ENCODE peak calls at places on chromosomes 1 and 21, in nine cellular contexts. One of them, this sample, is unnamed.

GRCh38 chr1:234437423-234438171 is 41.4 kb downstream of the TARBP1 start:
- DNase-seq in activated CD4-positive, CD25-positive, alpha-beta regulatory T cell treated with anti-CD3 and anti-CD28 coated beads, Interleukin-2, amount 50 U/mL, for 16 hours: no peak
- DNase-seq in effector CD4-positive, alpha-beta T cell: no peak
- DNase-seq in nephron progenitor cell: no peak
- DNase-seq in adrenal gland: no peak
- DNase-seq in dorsolateral prefrontal cortex: no peak
- DNase-seq in stimulated activated CD4-positive, alpha-beta T cell treated with anti-CD3 and anti-CD28 coated beads, Interleukin-15, amount 100 ng/mL, for 1 hour: no peak
- DNase-seq in ELR: peak
- DNase-seq in iPS DF 19.7: no peak
- DNase-seq in this sample: no peak

GRCh38 chr1:12599657-12600056 is 18.4 kb downstream of the DHRS3 start:
- DNase-seq in adrenal gland: no peak
- DNase-seq in activated CD4-positive, CD25-positive, alpha-beta regulatory T cell treated with anti-CD3 and anti-CD28 coated beads, Interleukin-2, amount 50 U/mL, for 16 hours: no peak
- DNase-seq in dorsolateral prefrontal cortex: no peak
- DNase-seq in nephron progenitor cell: no peak
- DNase-seq in effector CD4-positive, alpha-beta T cell: no peak
- DNase-seq in ELR: no peak
- DNase-seq in iPS DF 19.7: no peak
- DNase-seq in stimulated activated CD4-positive, alpha-beta T cell treated with anti-CD3 and anti-CD28 coated beads, Interleukin-15, amount 100 ng/mL, for 1 hour: no peak
- DNase-seq in this sample: no peak

GRCh38 chr1:162291000-162291399 is 85.7 kb downstream of the SPATA46 start:
- DNase-seq in activated CD4-positive, CD25-positive, alpha-beta regulatory T cell treated with anti-CD3 and anti-CD28 coated beads, Interleukin-2, amount 50 U/mL, for 16 hours: no peak
- DNase-seq in adrenal gland: no peak
- DNase-seq in iPS DF 19.7: no peak
- DNase-seq in nephron progenitor cell: no peak
- DNase-seq in dorsolateral prefrontal cortex: no peak
- DNase-seq in stimulated activated CD4-positive, alpha-beta T cell treated with anti-CD3 and anti-CD28 coated beads, Interleukin-15, amount 100 ng/mL, for 1 hour: no peak
- DNase-seq in effector CD4-positive, alpha-beta T cell: no peak
- DNase-seq in ELR: no peak
- DNase-seq in this sample: no peak

GRCh38 chr1:203381151-203381751 is 30.3 kb upstream of the FMOD start:
- DNase-seq in activated CD4-positive, CD25-positive, alpha-beta regulatory T cell treated with anti-CD3 and anti-CD28 coated beads, Interleukin-2, amount 50 U/mL, for 16 hours: no peak
- DNase-seq in nephron progenitor cell: no peak
- DNase-seq in iPS DF 19.7: no peak
- DNase-seq in stimulated activated CD4-positive, alpha-beta T cell treated with anti-CD3 and anti-CD28 coated beads, Interleukin-15, amount 100 ng/mL, for 1 hour: no peak
- DNase-seq in dorsolateral prefrontal cortex: no peak
- DNase-seq in adrenal gland: no peak
- DNase-seq in ELR: no peak
- DNase-seq in effector CD4-positive, alpha-beta T cell: no peak
- DNase-seq in this sample: no peak

GRCh38 chr1:37434292-37434907 is 40.0 kb upstream of the ZC3H12A start:
- DNase-seq in activated CD4-positive, CD25-positive, alpha-beta regulatory T cell treated with anti-CD3 and anti-CD28 coated beads, Interleukin-2, amount 50 U/mL, for 16 hours: peak
- DNase-seq in ELR: peak
- DNase-seq in effector CD4-positive, alpha-beta T cell: peak
- DNase-seq in adrenal gland: peak
- DNase-seq in nephron progenitor cell: peak
- DNase-seq in stimulated activated CD4-positive, alpha-beta T cell treated with anti-CD3 and anti-CD28 coated beads, Interleukin-15, amount 100 ng/mL, for 1 hour: peak
- DNase-seq in dorsolateral prefrontal cortex: peak
- DNase-seq in iPS DF 19.7: no peak
- DNase-seq in this sample: peak

GRCh38 chr21:42525676-42526378 is 12.2 kb downstream of the SLC37A1 start:
- DNase-seq in iPS DF 19.7: no peak
- DNase-seq in stimulated activated CD4-positive, alpha-beta T cell treated with anti-CD3 and anti-CD28 coated beads, Interleukin-15, amount 100 ng/mL, for 1 hour: no peak
- DNase-seq in effector CD4-positive, alpha-beta T cell: no peak
- DNase-seq in ELR: no peak
- DNase-seq in activated CD4-positive, CD25-positive, alpha-beta regulatory T cell treated with anti-CD3 and anti-CD28 coated beads, Interleukin-2, amount 50 U/mL, for 16 hours: no peak
- DNase-seq in dorsolateral prefrontal cortex: no peak
- DNase-seq in nephron progenitor cell: no peak
- DNase-seq in adrenal gland: no peak
- DNase-seq in this sample: no peak

GRCh38 chr1:163076446-163076845 is 7.3 kb downstream of the RGS4 start:
- DNase-seq in stimulated activated CD4-positive, alpha-beta T cell treated with anti-CD3 and anti-CD28 coated beads, Interleukin-15, amount 100 ng/mL, for 1 hour: no peak
- DNase-seq in effector CD4-positive, alpha-beta T cell: no peak
- DNase-seq in ELR: no peak
- DNase-seq in adrenal gland: no peak
- DNase-seq in nephron progenitor cell: no peak
- DNase-seq in iPS DF 19.7: no peak
- DNase-seq in dorsolateral prefrontal cortex: no peak
- DNase-seq in activated CD4-positive, CD25-positive, alpha-beta regulatory T cell treated with anti-CD3 and anti-CD28 coated beads, Interleukin-2, amount 50 U/mL, for 16 hours: no peak
- DNase-seq in this sample: no peak

GRCh38 chr1:106325600-106325999 is 730.9 kb upstream of the PRMT6 start:
- DNase-seq in ELR: no peak
- DNase-seq in nephron progenitor cell: no peak
- DNase-seq in iPS DF 19.7: no peak
- DNase-seq in dorsolateral prefrontal cortex: no peak
- DNase-seq in effector CD4-positive, alpha-beta T cell: no peak
- DNase-seq in stimulated activated CD4-positive, alpha-beta T cell treated with anti-CD3 and anti-CD28 coated beads, Interleukin-15, amount 100 ng/mL, for 1 hour: no peak
- DNase-seq in activated CD4-positive, CD25-positive, alpha-beta regulatory T cell treated with anti-CD3 and anti-CD28 coated beads, Interleukin-2, amount 50 U/mL, for 16 hours: no peak
- DNase-seq in adrenal gland: no peak
- DNase-seq in this sample: no peak

GRCh38 chr21:34877485-34878128 is 171.5 kb downstream of the RUNX1 start:
- DNase-seq in effector CD4-positive, alpha-beta T cell: no peak
- DNase-seq in activated CD4-positive, CD25-positive, alpha-beta regulatory T cell treated with anti-CD3 and anti-CD28 coated beads, Interleukin-2, amount 50 U/mL, for 16 hours: no peak
- DNase-seq in iPS DF 19.7: no peak
- DNase-seq in stimulated activated CD4-positive, alpha-beta T cell treated with anti-CD3 and anti-CD28 coated beads, Interleukin-15, amount 100 ng/mL, for 1 hour: no peak
- DNase-seq in adrenal gland: no peak
- DNase-seq in dorsolateral prefrontal cortex: no peak
- DNase-seq in ELR: no peak
- DNase-seq in nephron progenitor cell: no peak
- DNase-seq in this sample: no peak

GRCh38 chr1:15833069-15833679 is 14.3 kb upstream of the SPEN start:
- DNase-seq in ELR: peak
- DNase-seq in activated CD4-positive, CD25-positive, alpha-beta regulatory T cell treated with anti-CD3 and anti-CD28 coated beads, Interleukin-2, amount 50 U/mL, for 16 hours: no peak
- DNase-seq in dorsolateral prefrontal cortex: no peak
- DNase-seq in stimulated activated CD4-positive, alpha-beta T cell treated with anti-CD3 and anti-CD28 coated beads, Interleukin-15, amount 100 ng/mL, for 1 hour: peak
- DNase-seq in nephron progenitor cell: no peak
- DNase-seq in iPS DF 19.7: no peak
- DNase-seq in effector CD4-positive, alpha-beta T cell: peak
- DNase-seq in adrenal gland: peak
- DNase-seq in this sample: peak

GRCh38 chr1:5941671-5942070 is 50.6 kb downstream of the NPHP4 start:
- DNase-seq in adrenal gland: no peak
- DNase-seq in stimulated activated CD4-positive, alpha-beta T cell treated with anti-CD3 and anti-CD28 coated beads, Interleukin-15, amount 100 ng/mL, for 1 hour: no peak
- DNase-seq in nephron progenitor cell: no peak
- DNase-seq in ELR: no peak
- DNase-seq in effector CD4-positive, alpha-beta T cell: no peak
- DNase-seq in dorsolateral prefrontal cortex: no peak
- DNase-seq in iPS DF 19.7: no peak
- DNase-seq in activated CD4-positive, CD25-positive, alpha-beta regulatory T cell treated with anti-CD3 and anti-CD28 coated beads, Interleukin-2, amount 50 U/mL, for 16 hours: no peak
- DNase-seq in this sample: no peak

GRCh38 chr1:240387036-240387435 is 224.9 kb downstream of the GREM2 start:
- DNase-seq in dorsolateral prefrontal cortex: no peak
- DNase-seq in iPS DF 19.7: no peak
- DNase-seq in stimulated activated CD4-positive, alpha-beta T cell treated with anti-CD3 and anti-CD28 coated beads, Interleukin-15, amount 100 ng/mL, for 1 hour: no peak
- DNase-seq in adrenal gland: no peak
- DNase-seq in effector CD4-positive, alpha-beta T cell: no peak
- DNase-seq in ELR: no peak
- DNase-seq in activated CD4-positive, CD25-positive, alpha-beta regulatory T cell treated with anti-CD3 and anti-CD28 coated beads, Interleukin-2, amount 50 U/mL, for 16 hours: no peak
- DNase-seq in nephron progenitor cell: no peak
- DNase-seq in this sample: no peak

GRCh38 chr1:222798975-222799374 is 15.9 kb upstream of the DISP1 start:
- DNase-seq in activated CD4-positive, CD25-positive, alpha-beta regulatory T cell treated with anti-CD3 and anti-CD28 coated beads, Interleukin-2, amount 50 U/mL, for 16 hours: no peak
- DNase-seq in nephron progenitor cell: no peak
- DNase-seq in effector CD4-positive, alpha-beta T cell: no peak
- DNase-seq in adrenal gland: no peak
- DNase-seq in iPS DF 19.7: no peak
- DNase-seq in dorsolateral prefrontal cortex: no peak
- DNase-seq in ELR: no peak
- DNase-seq in stimulated activated CD4-positive, alpha-beta T cell treated with anti-CD3 and anti-CD28 coated beads, Interleukin-15, amount 100 ng/mL, for 1 hour: no peak
- DNase-seq in this sample: no peak

GRCh38 chr1:109214695-109215623 is 1.2 kb downstream of the SARS1 start:
- DNase-seq in adrenal gland: peak
- DNase-seq in effector CD4-positive, alpha-beta T cell: peak
- DNase-seq in ELR: peak
- DNase-seq in stimulated activated CD4-positive, alpha-beta T cell treated with anti-CD3 and anti-CD28 coated beads, Interleukin-15, amount 100 ng/mL, for 1 hour: no peak
- DNase-seq in dorsolateral prefrontal cortex: no peak
- DNase-seq in activated CD4-positive, CD25-positive, alpha-beta regulatory T cell treated with anti-CD3 and anti-CD28 coated beads, Interleukin-2, amount 50 U/mL, for 16 hours: peak
- DNase-seq in nephron progenitor cell: no peak
- DNase-seq in iPS DF 19.7: no peak
- DNase-seq in this sample: no peak

GRCh38 chr1:222792744-222793143 is 22.1 kb upstream of the DISP1 start:
- DNase-seq in stimulated activated CD4-positive, alpha-beta T cell treated with anti-CD3 and anti-CD28 coated beads, Interleukin-15, amount 100 ng/mL, for 1 hour: no peak
- DNase-seq in effector CD4-positive, alpha-beta T cell: no peak
- DNase-seq in activated CD4-positive, CD25-positive, alpha-beta regulatory T cell treated with anti-CD3 and anti-CD28 coated beads, Interleukin-2, amount 50 U/mL, for 16 hours: no peak
- DNase-seq in dorsolateral prefrontal cortex: no peak
- DNase-seq in ELR: peak
- DNase-seq in iPS DF 19.7: no peak
- DNase-seq in nephron progenitor cell: no peak
- DNase-seq in adrenal gland: no peak
- DNase-seq in this sample: no peak

GRCh38 chr1:66197785-66198184 is 336.2 kb upstream of the SGIP1 start:
- DNase-seq in iPS DF 19.7: no peak
- DNase-seq in dorsolateral prefrontal cortex: no peak
- DNase-seq in stimulated activated CD4-positive, alpha-beta T cell treated with anti-CD3 and anti-CD28 coated beads, Interleukin-15, amount 100 ng/mL, for 1 hour: no peak
- DNase-seq in adrenal gland: no peak
- DNase-seq in ELR: no peak
- DNase-seq in effector CD4-positive, alpha-beta T cell: no peak
- DNase-seq in activated CD4-positive, CD25-positive, alpha-beta regulatory T cell treated with anti-CD3 and anti-CD28 coated beads, Interleukin-2, amount 50 U/mL, for 16 hours: no peak
- DNase-seq in nephron progenitor cell: no peak
- DNase-seq in this sample: no peak

GRCh38 chr1:230359992-230360391 is 66.1 kb downstream of the PGBD5 start:
- DNase-seq in activated CD4-positive, CD25-positive, alpha-beta regulatory T cell treated with anti-CD3 and anti-CD28 coated beads, Interleukin-2, amount 50 U/mL, for 16 hours: no peak
- DNase-seq in dorsolateral prefrontal cortex: no peak
- DNase-seq in effector CD4-positive, alpha-beta T cell: no peak
- DNase-seq in nephron progenitor cell: no peak
- DNase-seq in ELR: peak
- DNase-seq in iPS DF 19.7: no peak
- DNase-seq in stimulated activated CD4-positive, alpha-beta T cell treated with anti-CD3 and anti-CD28 coated beads, Interleukin-15, amount 100 ng/mL, for 1 hour: no peak
- DNase-seq in adrenal gland: no peak
- DNase-seq in this sample: no peak

GRCh38 chr21:32687946-32688345 is 39.9 kb downstream of the SYNJ1 start:
- DNase-seq in dorsolateral prefrontal cortex: no peak
- DNase-seq in iPS DF 19.7: no peak
- DNase-seq in nephron progenitor cell: no peak
- DNase-seq in ELR: peak
- DNase-seq in effector CD4-positive, alpha-beta T cell: no peak
- DNase-seq in stimulated activated CD4-positive, alpha-beta T cell treated with anti-CD3 and anti-CD28 coated beads, Interleukin-15, amount 100 ng/mL, for 1 hour: no peak
- DNase-seq in activated CD4-positive, CD25-positive, alpha-beta regulatory T cell treated with anti-CD3 and anti-CD28 coated beads, Interleukin-2, amount 50 U/mL, for 16 hours: no peak
- DNase-seq in adrenal gland: no peak
- DNase-seq in this sample: no peak

GRCh38 chr1:24966724-24967346 is 36.8 kb upstream of the RUNX3 start:
- DNase-seq in stimulated activated CD4-positive, alpha-beta T cell treated with anti-CD3 and anti-CD28 coated beads, Interleukin-15, amount 100 ng/mL, for 1 hour: no peak
- DNase-seq in iPS DF 19.7: no peak
- DNase-seq in adrenal gland: peak
- DNase-seq in activated CD4-positive, CD25-positive, alpha-beta regulatory T cell treated with anti-CD3 and anti-CD28 coated beads, Interleukin-2, amount 50 U/mL, for 16 hours: peak
- DNase-seq in effector CD4-positive, alpha-beta T cell: peak
- DNase-seq in ELR: peak
- DNase-seq in dorsolateral prefrontal cortex: no peak
- DNase-seq in nephron progenitor cell: no peak
- DNase-seq in this sample: peak

GRCh38 chr1:63329621-63330330 is 7.4 kb downstream of the FOXD3 start:
- DNase-seq in adrenal gland: no peak
- DNase-seq in iPS DF 19.7: no peak
- DNase-seq in effector CD4-positive, alpha-beta T cell: no peak
- DNase-seq in ELR: no peak
- DNase-seq in activated CD4-positive, CD25-positive, alpha-beta regulatory T cell treated with anti-CD3 and anti-CD28 coated beads, Interleukin-2, amount 50 U/mL, for 16 hours: no peak
- DNase-seq in dorsolateral prefrontal cortex: no peak
- DNase-seq in nephron progenitor cell: no peak
- DNase-seq in stimulated activated CD4-positive, alpha-beta T cell treated with anti-CD3 and anti-CD28 coated beads, Interleukin-15, amount 100 ng/mL, for 1 hour: no peak
- DNase-seq in this sample: no peak

GRCh38 chr1:199394856-199395255 is 632.7 kb upstream of the NR5A2 start:
- DNase-seq in adrenal gland: no peak
- DNase-seq in iPS DF 19.7: no peak
- DNase-seq in effector CD4-positive, alpha-beta T cell: no peak
- DNase-seq in stimulated activated CD4-positive, alpha-beta T cell treated with anti-CD3 and anti-CD28 coated beads, Interleukin-15, amount 100 ng/mL, for 1 hour: no peak
- DNase-seq in ELR: no peak
- DNase-seq in activated CD4-positive, CD25-positive, alpha-beta regulatory T cell treated with anti-CD3 and anti-CD28 coated beads, Interleukin-2, amount 50 U/mL, for 16 hours: no peak
- DNase-seq in dorsolateral prefrontal cortex: no peak
- DNase-seq in nephron progenitor cell: no peak
- DNase-seq in this sample: no peak

GRCh38 chr1:214658785-214659184 is 55.8 kb downstream of the CENPF start:
- DNase-seq in activated CD4-positive, CD25-positive, alpha-beta regulatory T cell treated with anti-CD3 and anti-CD28 coated beads, Interleukin-2, amount 50 U/mL, for 16 hours: no peak
- DNase-seq in nephron progenitor cell: peak
- DNase-seq in iPS DF 19.7: no peak
- DNase-seq in adrenal gland: peak
- DNase-seq in effector CD4-positive, alpha-beta T cell: no peak
- DNase-seq in ELR: peak
- DNase-seq in dorsolateral prefrontal cortex: no peak
- DNase-seq in stimulated activated CD4-positive, alpha-beta T cell treated with anti-CD3 and anti-CD28 coated beads, Interleukin-15, amount 100 ng/mL, for 1 hour: no peak
- DNase-seq in this sample: no peak

GRCh38 chr1:235920596-235921375 is 54.1 kb upstream of the LYST start:
- DNase-seq in activated CD4-positive, CD25-positive, alpha-beta regulatory T cell treated with anti-CD3 and anti-CD28 coated beads, Interleukin-2, amount 50 U/mL, for 16 hours: no peak
- DNase-seq in effector CD4-positive, alpha-beta T cell: no peak
- DNase-seq in dorsolateral prefrontal cortex: no peak
- DNase-seq in nephron progenitor cell: no peak
- DNase-seq in stimulated activated CD4-positive, alpha-beta T cell treated with anti-CD3 and anti-CD28 coated beads, Interleukin-15, amount 100 ng/mL, for 1 hour: no peak
- DNase-seq in iPS DF 19.7: no peak
- DNase-seq in ELR: peak
- DNase-seq in adrenal gland: no peak
- DNase-seq in this sample: no peak

GRCh38 chr1:38786040-38786436 is 73.5 kb downstream of the RRAGC start:
- DNase-seq in activated CD4-positive, CD25-positive, alpha-beta regulatory T cell treated with anti-CD3 and anti-CD28 coated beads, Interleukin-2, amount 50 U/mL, for 16 hours: no peak
- DNase-seq in effector CD4-positive, alpha-beta T cell: no peak
- DNase-seq in iPS DF 19.7: no peak
- DNase-seq in ELR: no peak
- DNase-seq in dorsolateral prefrontal cortex: no peak
- DNase-seq in nephron progenitor cell: no peak
- DNase-seq in adrenal gland: no peak
- DNase-seq in stimulated activated CD4-positive, alpha-beta T cell treated with anti-CD3 and anti-CD28 coated beads, Interleukin-15, amount 100 ng/mL, for 1 hour: no peak
- DNase-seq in this sample: no peak

GRCh38 chr1:64848136-64848535 is 103.3 kb downstream of the RAVER2 start:
- DNase-seq in effector CD4-positive, alpha-beta T cell: no peak
- DNase-seq in ELR: no peak
- DNase-seq in dorsolateral prefrontal cortex: no peak
- DNase-seq in adrenal gland: no peak
- DNase-seq in nephron progenitor cell: no peak
- DNase-seq in activated CD4-positive, CD25-positive, alpha-beta regulatory T cell treated with anti-CD3 and anti-CD28 coated beads, Interleukin-2, amount 50 U/mL, for 16 hours: no peak
- DNase-seq in iPS DF 19.7: no peak
- DNase-seq in stimulated activated CD4-positive, alpha-beta T cell treated with anti-CD3 and anti-CD28 coated beads, Interleukin-15, amount 100 ng/mL, for 1 hour: no peak
- DNase-seq in this sample: no peak

GRCh38 chr1:43082701-43083100 is 89.4 kb downstream of the EBNA1BP2 start:
- DNase-seq in activated CD4-positive, CD25-positive, alpha-beta regulatory T cell treated with anti-CD3 and anti-CD28 coated beads, Interleukin-2, amount 50 U/mL, for 16 hours: no peak
- DNase-seq in nephron progenitor cell: no peak
- DNase-seq in iPS DF 19.7: no peak
- DNase-seq in ELR: no peak
- DNase-seq in adrenal gland: no peak
- DNase-seq in effector CD4-positive, alpha-beta T cell: no peak
- DNase-seq in dorsolateral prefrontal cortex: no peak
- DNase-seq in stimulated activated CD4-positive, alpha-beta T cell treated with anti-CD3 and anti-CD28 coated beads, Interleukin-15, amount 100 ng/mL, for 1 hour: no peak
- DNase-seq in this sample: no peak

This sample was measured in effector memory CD4-positive, alpha-beta T cell.